ENCODE peak calls at places on chromosomes 12 and 14, in seven cellular contexts. A is neuronal stem cell, O is H9, D is mesenchymal stem cell, R is IMR-90, M is H1, P is trophoblast cell. Y is an unnamed sample.
A peak's percentile ranks its signal among the peaks of the same experiment; 100 is the strongest.

GRCh38 chr12:60689137-60689536 is 1093.3 kb downstream of the SLC16A7 start:
- DNase-seq in A (no peak), O (peak; percentile 54), D (no peak), R (no peak), M (no peak), P (no peak), Y (peak; percentile 72)

GRCh38 chr14:22657861-22658260 is 13.7 kb upstream of the OR6J1 start:
- DNase-seq in A (no peak), O (no peak), D (peak; percentile 58), R (peak; percentile 49), M (no peak), P (peak; percentile 47), Y (peak; percentile 33)

GRCh38 chr12:15701721-15702156 is 87.4 kb downstream of the EPS8 start:
- DNase-seq in A (no peak), O (no peak), D (peak; percentile 77), R (peak; percentile 68), M (no peak), P (no peak), Y (no peak)

GRCh38 chr12:88303335-88303734 is 161.2 kb downstream of the TMTC3 start:
- DNase-seq in A (no peak), O (no peak), D (no peak), R (no peak), M (no peak), P (no peak), Y (no peak)

GRCh38 chr14:85536835-85537195 is 6.9 kb downstream of the FLRT2 start:
- DNase-seq in A (no peak), O (no peak), D (peak; percentile 34), R (peak; percentile 53), M (no peak), P (no peak), Y (no peak)

GRCh38 chr12:127241056-127241830 is 1025.7 kb upstream of the TMEM132C start:
- DNase-seq in A (no peak), O (no peak), D (no peak), R (no peak), M (no peak), P (peak; percentile 42), Y (no peak)

GRCh38 chr12:46413368-46413767 is 40.8 kb upstream of the SLC38A2 start:
- DNase-seq in A (no peak), O (no peak), D (no peak), R (no peak), M (no peak), P (no peak), Y (no peak)

GRCh38 chr14:94173471-94173884 is 644 bp upstream of the PPP4R4 start:
- DNase-seq in A (no peak), O (no peak), D (peak; percentile 12), R (no peak), M (peak; percentile 72), P (peak; percentile 31), Y (no peak)

GRCh38 chr14:76546426-76547221 is 170.7 kb downstream of the ESRRB start:
- DNase-seq in A (peak; percentile 73), O (peak; percentile 78), D (no peak), R (no peak), M (peak; percentile 87), P (peak; percentile 44), Y (peak; percentile 91)

GRCh38 chr14:99644723-99645544 is at the start of gene HHIPL1:
- DNase-seq in A (no peak), O (no peak), D (peak; percentile 22), R (peak; percentile 17), M (peak; percentile 70), P (peak; percentile 26), Y (peak; percentile 27)

GRCh38 chr12:127670796-127671195 is 596.2 kb upstream of the TMEM132C start:
- DNase-seq in A (no peak), O (no peak), D (no peak), R (no peak), M (no peak), P (no peak), Y (no peak)

GRCh38 chr12:10941916-10942607 is 3.0 kb upstream of the TAS2R14 start:
- DNase-seq in A (no peak), O (peak; percentile 75), D (no peak), R (no peak), M (no peak), P (peak; percentile 68), Y (peak; percentile 96)

GRCh38 chr12:42410345-42410744 is 84.4 kb downstream of the PPHLN1 start:
- DNase-seq in A (no peak), O (no peak), D (no peak), R (no peak), M (no peak), P (no peak), Y (no peak)

GRCh38 chr12:96441811-96442210 is 41.6 kb upstream of the CDK17 start:
- DNase-seq in A (no peak), O (no peak), D (no peak), R (no peak), M (no peak), P (no peak), Y (no peak)

GRCh38 chr12:79560165-79560889 is 130.4 kb downstream of the PAWR start:
- DNase-seq in A (no peak), O (no peak), D (no peak), R (no peak), M (no peak), P (peak; percentile 66), Y (no peak)

GRCh38 chr14:65179918-65180724 is 77.8 kb upstream of the MAX start:
- DNase-seq in A (no peak), O (no peak), D (peak; percentile 78), R (peak; percentile 89), M (no peak), P (peak; percentile 42), Y (no peak)

GRCh38 chr14:58118097-58118496 is 33.9 kb downstream of the ARMH4 start:
- DNase-seq in A (no peak), O (no peak), D (no peak), R (no peak), M (no peak), P (peak; percentile 25), Y (no peak)

GRCh38 chr12:94673951-94674570 is 23.7 kb upstream of the TMCC3 start:
- DNase-seq in A (no peak), O (no peak), D (no peak), R (no peak), M (no peak), P (no peak), Y (no peak)

GRCh38 chr12:53994691-53995310 is 5.2 kb upstream of the HOXC9 start:
- DNase-seq in A (no peak), O (no peak), D (no peak), R (no peak), M (no peak), P (no peak), Y (no peak)

GRCh38 chr12:29713729-29714128 is 70.0 kb downstream of the TMTC1 start:
- DNase-seq in A (no peak), O (no peak), D (no peak), R (no peak), M (no peak), P (no peak), Y (no peak)

GRCh38 chr12:86081798-86082197 is 174.4 kb downstream of the MGAT4C start:
- DNase-seq in A (no peak), O (no peak), D (peak; percentile 9), R (no peak), M (no peak), P (no peak), Y (no peak)

GRCh38 chr14:81256289-81256960 is 35.7 kb upstream of the GTF2A1 start:
- DNase-seq in A (no peak), O (no peak), D (no peak), R (no peak), M (no peak), P (no peak), Y (no peak)

GRCh38 chr12:64680235-64680634 is 69.9 kb downstream of the RASSF3 start:
- DNase-seq in A (no peak), O (no peak), D (no peak), R (no peak), M (no peak), P (peak; percentile 33), Y (no peak)

GRCh38 chr14:32354716-32355115 is 25.6 kb downstream of the AKAP6 start:
- DNase-seq in A (no peak), O (no peak), D (no peak), R (no peak), M (no peak), P (no peak), Y (no peak)

GRCh38 chr12:110249716-110250225 is 31.3 kb upstream of the ATP2A2 start:
- DNase-seq in A (no peak), O (no peak), D (no peak), R (no peak), M (no peak), P (no peak), Y (no peak)

DNA sequence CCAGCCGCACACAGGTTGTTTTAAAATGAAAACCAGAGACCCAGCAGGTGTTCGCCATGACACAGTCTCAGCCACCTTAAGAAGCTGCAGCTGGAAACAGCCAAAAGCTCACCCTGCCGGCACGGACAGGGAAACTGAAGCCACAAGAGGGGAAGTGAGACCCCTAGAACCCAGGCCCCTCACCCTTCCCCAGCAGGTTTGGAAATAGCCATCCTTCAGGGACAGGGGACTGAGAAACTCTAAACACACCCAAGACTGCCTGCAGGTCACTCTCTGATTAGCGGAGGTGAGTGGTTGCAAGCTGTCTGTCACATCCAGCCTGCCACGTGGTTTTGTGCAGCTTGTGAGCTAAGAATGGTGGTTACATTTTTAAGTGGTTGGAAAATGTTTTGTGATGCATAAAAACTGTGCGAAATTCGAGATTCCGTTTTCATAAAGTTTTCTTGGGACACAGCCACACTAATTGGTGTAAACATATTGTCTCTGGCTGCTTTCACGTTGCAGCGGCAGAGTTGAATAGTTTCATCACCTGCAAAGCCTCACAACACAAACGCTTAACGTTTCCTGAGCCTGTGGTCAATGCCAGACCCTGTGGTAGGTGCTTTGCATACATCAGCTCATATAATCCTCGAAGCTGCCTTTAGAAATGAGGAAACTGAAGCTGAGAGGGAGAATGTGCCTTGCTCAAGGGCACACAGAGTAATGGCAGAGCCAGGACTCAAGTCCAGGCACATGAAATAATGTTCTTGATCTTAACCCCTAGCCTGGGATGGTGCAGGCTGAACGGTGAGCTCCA is 1.7 kb upstream of the SELPLG start:
- DNase-seq in A (no peak), O (peak; percentile 43), D (no peak), R (peak; percentile 41), M (no peak), P (no peak), Y (peak; percentile 26)
- H3K4me1 ChIP-seq in A (peaks cover 42% of the 10 kb centered on the region), O (peaks cover 12% of the 10 kb centered on the region), D (peaks cover 44% of the 10 kb centered on the region), R (peaks cover 17% of the 10 kb centered on the region), M (peaks cover 18% of the 10 kb centered on the region), P (peaks cover 48% of the 10 kb centered on the region), Y (peaks cover 6% of the 10 kb centered on the region)

DNA sequence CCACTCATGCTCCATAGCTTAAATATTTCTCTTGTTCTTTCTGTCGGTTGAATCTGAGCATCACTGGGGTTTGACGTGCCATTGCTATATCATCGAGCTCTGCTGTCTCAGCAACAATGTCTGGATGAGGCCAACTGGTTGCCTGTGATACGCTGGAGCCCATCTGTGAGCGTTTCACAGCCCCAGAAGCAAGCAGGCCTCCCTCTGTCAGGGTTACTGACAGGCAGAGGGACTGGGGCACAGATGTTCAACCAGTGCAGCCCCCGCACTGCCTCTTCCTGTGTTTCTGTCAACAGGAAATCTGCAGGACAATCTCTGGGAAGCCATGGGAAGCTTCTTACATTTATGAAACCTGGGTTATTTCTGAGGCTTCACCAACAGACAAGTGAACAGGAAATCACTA is 23.9 kb downstream of the DMAC2L start:
- DNase-seq in A (no peak), O (no peak), D (peak; percentile 60), R (peak; percentile 65), M (no peak), P (no peak), Y (peak; percentile 33)
- H2BK120ac ChIP-seq in A (no peak overlapping the region), O (no peak overlapping the region), D (peak overlapping the region; percentile 76), R (peak overlapping the region; percentile 87), M (no peak overlapping the region), P (peak overlapping the region; percentile 48), Y (no peak overlapping the region)

GRCh38 chr12:116183741-116184141 is 93.8 kb downstream of the MED13L start:
- DNase-seq in A (no peak), O (no peak), D (peak; percentile 30), R (peak; percentile 47), M (no peak), P (no peak), Y (no peak)
- H3K4me1 ChIP-seq in A (peaks cover 8% of the 10 kb centered on the region), O (no peaks in the 10 kb centered on the region), D (peaks cover 4% of the 10 kb centered on the region), R (peaks cover 6% of the 10 kb centered on the region), M (no peaks in the 10 kb centered on the region), P (peaks cover 4% of the 10 kb centered on the region), Y (peaks cover 6% of the 10 kb centered on the region)

GRCh38 chr12:132614029-132614428 is 3.6 kb upstream of the LRCOL1 start:
- DNase-seq in A (no peak), O (no peak), D (no peak), R (no peak), M (no peak), P (no peak), Y (no peak)
- H2BK120ac ChIP-seq in A (no peak overlapping the region), O (no peak overlapping the region), D (no peak overlapping the region), R (no peak overlapping the region), M (no peak overlapping the region), P (no peak overlapping the region), Y (no peak overlapping the region)